ENCODE peak calls at places on chromosomes 5 and 9, in seven cellular contexts. B is fibroblast of mammary gland, O is neural progenitor cell, U is SJCRH30, E is spleen, P is lung, A is choroid plexus epithelial cell. S is an unnamed sample.

GRCh38 chr9:30688801-30689200 is 1695.6 kb upstream of the ACO1 start:
- DNase-seq in B (no peak), O (no peak), U (no peak), E (no peak), P (no peak), A (no peak), S (no peak)

GRCh38 chr5:150271923-150272322 is 17.6 kb downstream of the CAMK2A start:
- DNase-seq in B (no peak), O (no peak), U (no peak), E (no peak), P (no peak), A (peak), S (no peak)

GRCh38 chr5:173807150-173807784 is 80.9 kb upstream of the CPEB4 start:
- DNase-seq in B (no peak), O (no peak), U (no peak), E (no peak), P (no peak), A (no peak), S (no peak)

GRCh38 chr5:5309645-5310044 is 112.8 kb upstream of the ICE1 start:
- DNase-seq in B (no peak), O (no peak), U (no peak), E (no peak), P (no peak), A (no peak), S (peak)

GRCh38 chr5:12214631-12215030 is 310.4 kb upstream of the CTNND2 start:
- DNase-seq in B (no peak), O (no peak), U (no peak), E (no peak), P (no peak), A (no peak), S (peak)

GRCh38 chr9:132486706-132487350 is 76.8 kb downstream of the CFAP77 start:
- DNase-seq in B (no peak), O (no peak), U (no peak), E (no peak), P (no peak), A (no peak), S (no peak)

GRCh38 chr5:133469846-133470245 is 142.5 kb downstream of the FSTL4 start:
- DNase-seq in B (no peak), O (no peak), U (no peak), E (no peak), P (no peak), A (no peak), S (no peak)

GRCh38 chr9:118533101-118533500 is 828.9 kb downstream of the TLR4 start:
- DNase-seq in B (peak), O (no peak), U (no peak), E (no peak), P (no peak), A (peak), S (no peak)

GRCh38 chr9:93598647-93599241 is 22.4 kb downstream of the PHF2 start:
- DNase-seq in B (peak), O (no peak), U (no peak), E (no peak), P (no peak), A (no peak), S (no peak)

GRCh38 chr5:167982-168660 is 23.2 kb upstream of the LRRC14B start:
- DNase-seq in B (peak), O (no peak), U (no peak), E (peak), P (no peak), A (peak), S (peak)

GRCh38 chr5:39639618-39640078 is 214.9 kb upstream of the DAB2 start:
- DNase-seq in B (peak), O (no peak), U (no peak), E (no peak), P (no peak), A (peak), S (peak)

GRCh38 chr9:77978086-77978781 is 53.4 kb downstream of the GNAQ start:
- DNase-seq in B (no peak), O (no peak), U (no peak), E (no peak), P (no peak), A (no peak), S (no peak)

GRCh38 chr9:94675008-94675841 is 35.9 kb upstream of the FBP1 start:
- DNase-seq in B (peak), O (no peak), U (no peak), E (no peak), P (no peak), A (peak), S (no peak)

GRCh38 chr5:172437445-172438303 is 16.7 kb downstream of the SH3PXD2B start:
- DNase-seq in B (peak), O (no peak), U (peak), E (no peak), P (peak), A (peak), S (peak)

GRCh38 chr5:96432245-96433065 is 593 bp downstream of the PCSK1 start:
- DNase-seq in B (peak), O (peak), U (no peak), E (no peak), P (no peak), A (peak), S (no peak)

GRCh38 chr5:10320793-10321192 is 13.1 kb upstream of the CMBL start:
- DNase-seq in B (no peak), O (no peak), U (no peak), E (no peak), P (no peak), A (no peak), S (no peak)

GRCh38 chr5:74311961-74312360 is 328.6 kb downstream of the ENC1 start:
- DNase-seq in B (peak), O (no peak), U (peak), E (no peak), P (no peak), A (no peak), S (no peak)

GRCh38 chr9:94806307-94806893 is 79.9 kb downstream of the AOPEP start:
- DNase-seq in B (no peak), O (no peak), U (no peak), E (no peak), P (no peak), A (no peak), S (peak)

GRCh38 chr5:124806857-124807196 is 60.4 kb upstream of the ZNF608 start:
- DNase-seq in B (no peak), O (no peak), U (no peak), E (no peak), P (no peak), A (no peak), S (no peak)

GRCh38 chr5:137649228-137649890 is 86.5 kb downstream of the KLHL3 start:
- DNase-seq in B (peak), O (no peak), U (no peak), E (no peak), P (peak), A (peak), S (no peak)

DNA sequence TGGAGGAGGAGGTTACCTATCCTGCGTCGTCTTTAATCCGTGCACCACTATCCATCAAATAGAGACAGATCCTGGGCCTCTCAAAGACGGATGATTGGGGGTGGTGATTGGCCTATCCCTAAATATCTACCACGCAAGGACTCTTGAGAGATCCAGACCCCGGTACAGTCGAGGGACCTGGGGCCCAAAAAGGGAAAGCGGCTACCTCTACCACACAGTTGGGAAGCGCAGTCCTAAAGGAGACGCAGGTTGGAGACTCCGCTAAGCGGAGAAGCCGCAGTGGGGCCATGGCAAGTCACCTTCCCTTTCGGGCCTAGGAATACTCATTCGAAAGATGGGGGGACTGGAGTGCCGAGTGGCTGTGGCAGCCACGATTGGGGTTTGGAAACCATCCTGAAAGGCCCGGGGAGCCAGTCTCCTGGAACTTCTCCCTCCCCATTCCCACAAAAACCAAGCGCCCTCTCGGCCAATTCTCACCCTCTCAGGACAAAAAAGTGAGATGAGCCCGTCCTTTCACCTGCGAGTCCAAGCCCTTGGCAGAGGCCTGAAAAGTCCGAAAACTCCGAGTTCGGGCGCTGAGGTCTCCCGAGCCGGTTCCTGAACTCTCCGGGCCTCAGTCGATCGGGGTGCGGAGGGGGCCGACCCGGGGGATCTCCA is 499 bp upstream of the FOXE1 start:
- DNase-seq in B (no peak), O (peak), U (no peak), E (no peak), P (no peak), A (no peak), S (no peak)
- H3K4me3 ChIP-seq in B (no peak), O (peak), U (no peak), E (peak), P (no peak), A (no peak), S (no peak)

GRCh38 chr5:42990892-42991291 is 49.2 kb downstream of the ANXA2R start:
- DNase-seq in B (no peak), O (no peak), U (no peak), E (no peak), P (no peak), A (no peak), S (no peak)
- H3K4me3 ChIP-seq in B (no peak), O (peak), U (no peak), E (peak), P (no peak), A (peak), S (no peak)

DNA sequence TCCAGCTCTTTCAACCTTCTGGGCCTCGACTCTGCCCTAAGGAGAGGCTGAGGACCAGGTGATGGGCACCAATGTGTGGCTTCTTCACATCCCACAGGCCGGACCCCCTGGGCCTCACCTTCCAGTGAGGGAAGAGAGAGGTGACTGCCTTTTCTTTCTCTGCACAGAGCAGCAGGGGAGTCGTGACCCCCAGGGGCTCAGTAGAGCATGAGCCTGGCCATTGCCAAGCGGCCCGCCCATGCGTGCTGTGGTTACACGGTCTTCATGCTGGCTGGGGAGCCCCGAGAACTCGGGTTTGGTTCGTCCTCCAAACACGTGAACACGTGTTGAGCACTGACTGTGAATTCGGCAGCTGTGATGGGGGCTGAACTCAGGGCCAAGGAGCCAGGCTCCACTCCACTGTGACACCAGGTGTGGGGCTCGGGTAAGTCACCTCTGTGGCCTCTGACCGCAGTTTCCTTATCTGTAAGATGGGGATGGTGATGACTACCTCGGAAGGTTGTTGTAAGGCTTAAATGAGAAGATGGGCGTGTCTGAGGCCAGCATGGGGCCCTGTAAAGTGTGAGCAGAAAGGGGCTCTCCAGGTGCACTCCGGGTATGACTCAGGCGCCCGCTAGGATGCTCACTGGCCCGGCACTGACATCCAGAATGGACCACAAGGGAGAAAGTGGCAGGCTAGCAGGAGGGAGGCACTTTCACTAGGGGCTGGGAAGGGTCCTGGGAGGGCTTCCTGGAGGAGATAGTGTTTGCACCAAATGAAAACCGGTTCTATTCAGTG is 13.4 kb upstream of the GRHPR start:
- DNase-seq in B (no peak), O (no peak), U (peak), E (peak), P (no peak), A (no peak), S (no peak)
- H3K4me3 ChIP-seq in B (no peak), O (no peak), U (no peak), E (no peak), P (no peak), A (no peak), S (no peak)

DNA sequence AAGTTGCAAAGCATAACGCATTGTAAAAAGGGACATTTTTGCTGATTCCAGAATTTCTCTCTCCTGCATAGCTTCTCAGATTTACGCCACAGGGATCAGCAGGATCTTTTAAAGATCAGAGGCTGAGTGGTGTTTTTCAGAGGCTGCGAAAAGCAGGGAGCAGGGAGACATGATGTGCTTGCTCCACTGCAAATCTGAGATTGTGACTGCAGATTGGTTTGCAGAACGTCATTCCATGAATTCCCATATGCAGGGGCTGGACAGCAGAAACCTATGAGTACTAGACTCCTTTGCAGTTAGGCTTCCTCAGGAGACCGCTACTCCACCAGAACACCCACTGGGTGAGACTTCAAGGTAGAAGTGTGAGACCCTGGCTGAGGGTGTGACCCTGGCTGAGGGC is 57.1 kb upstream of the ZFR start:
- DNase-seq in B (no peak), O (peak), U (no peak), E (no peak), P (no peak), A (peak), S (no peak)
- H3K4me3 ChIP-seq in B (no peak), O (peak), U (no peak), E (no peak), P (no peak), A (no peak), S (no peak)

GRCh38 chr9:137535120-137535428 is 15.1 kb downstream of the PNPLA7 start:
- DNase-seq in B (no peak), O (no peak), U (no peak), E (no peak), P (no peak), A (no peak), S (no peak)

GRCh38 chr9:137531099-137531765 is 19.0 kb downstream of the PNPLA7 start:
- DNase-seq in B (no peak), O (no peak), U (peak), E (no peak), P (no peak), A (no peak), S (no peak)

GRCh38 chr9:137538058-137538457 is 12.1 kb downstream of the PNPLA7 start:
- DNase-seq in B (no peak), O (no peak), U (no peak), E (no peak), P (no peak), A (no peak), S (no peak)

GRCh38 chr9:137534256-137535119 is 15.7 kb downstream of the PNPLA7 start:
- DNase-seq in B (peak), O (peak), U (peak), E (no peak), P (peak), A (peak), S (peak)
- H3K4me3 ChIP-seq in B (no peak), O (no peak), U (no peak), E (no peak), P (no peak), A (no peak), S (no peak)

GRCh38 chr9:38423273-38423938 is 848 bp downstream of the IGFBPL1 start:
- DNase-seq in B (no peak), O (no peak), U (no peak), E (no peak), P (no peak), A (no peak), S (no peak)

GRCh38 chr9:38428062-38428461 is 3.8 kb upstream of the IGFBPL1 start:
- DNase-seq in B (no peak), O (no peak), U (no peak), E (no peak), P (no peak), A (no peak), S (no peak)

GRCh38 chr9:38423939-38424843 is at the start of gene IGFBPL1:
- DNase-seq in B (no peak), O (peak), U (no peak), E (no peak), P (no peak), A (peak), S (no peak)

GRCh38 chr9:38422555-38423245 is 1.6 kb downstream of the IGFBPL1 start:
- DNase-seq in B (no peak), O (no peak), U (no peak), E (no peak), P (no peak), A (no peak), S (no peak)

GRCh38 chr9:38424918-38425317 is 664 bp upstream of the IGFBPL1 start:
- DNase-seq in B (no peak), O (no peak), U (no peak), E (no peak), P (no peak), A (no peak), S (no peak)
- H3K4me3 ChIP-seq in B (no peak), O (peak), U (peak), E (no peak), P (no peak), A (no peak), S (no peak)

GRCh38 chr5:6722015-6722414 is 8.8 kb downstream of the TENT4A start:
- DNase-seq in B (peak), O (no peak), U (no peak), E (no peak), P (no peak), A (peak), S (no peak)
- H3K4me3 ChIP-seq in B (peak), O (no peak), U (no peak), E (peak), P (no peak), A (no peak), S (no peak)